ENCODE peak calls at places on chromosomes 4 and X, in eight cellular contexts. W is endothelial cell; E is GM04504; Z is ascending aorta; Q is tibial nerve; A is fibroblast of lung; L is stomach; C is stimulated activated CD8-positive, alpha-beta memory T cell treated with anti-CD3 and anti-CD28 coated beads, Interleukin-4, amount 100 ng/mL, for 24 hours. O is an unnamed sample.

GRCh38 chr4:60724623-60725022 is 475.5 kb upstream of the ADGRL3 start:
- DNase-seq in L (no peak), E (peak; percentile 80), Z (peak; percentile 72), Q (no peak), A (peak; percentile 76), C (no peak), W (no peak), O (peak; percentile 82)

GRCh38 chr4:102780476-102781144 is 19.8 kb upstream of the MANBA start:
- DNase-seq in A (peak; percentile 29), C (no peak), L (no peak), Q (no peak), E (no peak), Z (no peak), W (no peak), O (no peak)

GRCh38 chrX:154082396-154083133 is 15.0 kb downstream of the MECP2 start:
- DNase-seq in E (peak; percentile 37), A (peak; percentile 77), W (no peak), L (no peak), Z (no peak), C (no peak), Q (no peak), O (peak; percentile 40)

GRCh38 chr4:84956014-84956413 is 10.5 kb downstream of the WDFY3 start:
- DNase-seq in Q (no peak), C (no peak), Z (no peak), W (no peak), A (no peak), L (no peak), E (no peak), O (no peak)

GRCh38 chrX:136339702-136340101 is 38.9 kb downstream of the ADGRG4 start:
- DNase-seq in Q (no peak), A (no peak), C (no peak), E (no peak), Z (no peak), L (no peak), W (no peak), O (no peak)

GRCh38 chrX:49166914-49167739 is 4.6 kb downstream of the MAGIX start:
- DNase-seq in Q (peak; percentile 47), A (peak; percentile 85), E (peak; percentile 38), W (no peak), L (peak; percentile 51), C (peak; percentile 58), Z (peak; percentile 93), O (peak; percentile 91)

GRCh38 chr4:103075894-103076776 is at the start of gene SLC9B2:
- DNase-seq in W (peak; percentile 59), Z (peak; percentile 78), L (peak; percentile 59), Q (peak; percentile 38), E (peak; percentile 51), A (peak; percentile 70), C (peak; percentile 42), O (peak; percentile 86)

GRCh38 chr4:87838207-87838606 is 5.4 kb downstream of the MEPE start:
- DNase-seq in E (no peak), Z (no peak), Q (no peak), C (no peak), A (no peak), L (no peak), W (no peak), O (peak; percentile 7)

GRCh38 chr4:147003956-147004580 is 58.4 kb upstream of the TTC29 start:
- DNase-seq in Z (no peak), Q (no peak), W (no peak), L (no peak), C (no peak), A (no peak), E (no peak), O (peak; percentile 34)

GRCh38 chr4:40046311-40046980 is 10.2 kb upstream of the N4BP2 start:
- DNase-seq in Z (no peak), E (no peak), Q (peak; percentile 47), L (peak; percentile 82), A (peak; percentile 33), C (peak; percentile 11), W (no peak), O (peak; percentile 84)

GRCh38 chrX:118497180-118497814 is 1.7 kb downstream of the DOCK11 start:
- DNase-seq in A (no peak), L (no peak), W (no peak), C (no peak), Q (no peak), E (no peak), Z (no peak), O (no peak)

GRCh38 chr4:109701566-109702399 is 1.5 kb downstream of the CASP6 start:
- DNase-seq in E (no peak), Q (no peak), C (no peak), W (peak; percentile 5), L (no peak), Z (no peak), A (peak; percentile 7), O (peak; percentile 17)

GRCh38 chr4:34850983-34851382 is 1393.3 kb downstream of the ARAP2 start:
- DNase-seq in C (no peak), Z (no peak), W (no peak), L (no peak), Q (no peak), A (peak; percentile 8), E (no peak), O (no peak)

GRCh38 chrX:13165266-13165665 is 120.8 kb upstream of the FAM9C start:
- DNase-seq in C (no peak), A (peak; percentile 39), Z (no peak), E (no peak), L (no peak), Q (no peak), W (no peak), O (no peak)

GRCh38 chr4:10732235-10732975 is 47.8 kb upstream of the CLNK start:
- DNase-seq in Z (no peak), E (no peak), A (no peak), L (no peak), W (no peak), Q (no peak), C (no peak), O (no peak)

GRCh38 chr4:79651516-79651915 is 243.5 kb upstream of the GK2 start:
- DNase-seq in Z (no peak), E (no peak), W (no peak), A (no peak), L (no peak), C (no peak), Q (no peak), O (peak; percentile 80)

GRCh38 chr4:41339812-41340809 is 83.4 kb downstream of the UCHL1 start:
- DNase-seq in L (no peak), W (peak; percentile 46), C (no peak), Z (peak; percentile 70), E (peak; percentile 71), Q (no peak), A (peak; percentile 90), O (peak; percentile 88)

O was measured in astrocyte of the hippocampus.